ENCODE peak calls at places on chromosomes 12 and 14, in seven cellular contexts. J is EH; F is stimulated activated naive B cell treated with anti-CD40 and anti-IgM and Interleukin-4, amounts not matched to agents 10 μg/mL and 1 μg/mL and 100 μg/mL, for 72 hours; O is hypothalamus; D is neural crest cell; M is amygdala; C is iris pigment epithelial cell. Z is an unnamed sample.

GRCh38 chr12:9798008-9798619 is 29.2 kb upstream of the KLRF1 start:
- DNase-seq in D (no peak), F (peak; percentile 61), M (no peak), C (peak; percentile 75), J (peak; percentile 7), O (no peak), Z (peak; percentile 53)

GRCh38 chr14:54782803-54783659 is 119.6 kb downstream of the GCH1 start:
- DNase-seq in O (no peak), M (no peak), F (peak; percentile 65), C (peak; percentile 19), J (no peak), D (no peak), Z (no peak)

GRCh38 chr12:116525418-116526001 is 33.7 kb upstream of the MAP1LC3B2 start:
- DNase-seq in F (no peak), M (no peak), O (no peak), C (peak; percentile 90), J (peak; percentile 95), D (no peak), Z (no peak)

GRCh38 chr12:91172051-91172450 is 10.6 kb downstream of the DCN start:
- DNase-seq in M (no peak), O (no peak), C (peak; percentile 38), D (no peak), F (no peak), J (peak; percentile 17), Z (no peak)

GRCh38 chr12:107442593-107442992 is 243.0 kb upstream of the PWP1 start:
- DNase-seq in F (no peak), C (no peak), J (no peak), O (no peak), D (no peak), M (no peak), Z (no peak)

GRCh38 chr12:8709124-8709830 is 11.5 kb downstream of the RIMKLB start:
- DNase-seq in F (peak; percentile 18), O (no peak), J (peak; percentile 58), D (no peak), M (no peak), C (peak; percentile 15), Z (no peak)

GRCh38 chr12:130506844-130507243 is 169.2 kb downstream of the PIWIL1 start:
- DNase-seq in F (no peak), C (no peak), O (no peak), J (no peak), D (no peak), M (no peak), Z (no peak)

GRCh38 chr12:57864811-57865751 is 18.6 kb upstream of the CTDSP2 start:
- DNase-seq in C (peak; percentile 90), F (peak; percentile 33), D (peak; percentile 44), M (peak; percentile 58), J (peak; percentile 81), O (peak; percentile 58), Z (peak; percentile 29)

GRCh38 chr12:106135075-106135474 is 3.7 kb downstream of the NUAK1 start:
- DNase-seq in M (no peak), O (no peak), C (no peak), D (no peak), J (peak; percentile 74), F (no peak), Z (no peak)

GRCh38 chr12:29616664-29617409 is 119.4 kb upstream of the OVCH1 start:
- DNase-seq in F (no peak), C (peak; percentile 94), O (no peak), D (no peak), J (peak; percentile 28), M (no peak), Z (no peak)

GRCh38 chr14:86797075-86797351 is 1196.0 kb downstream of the GALC start:
- DNase-seq in O (no peak), F (no peak), M (no peak), C (no peak), J (no peak), D (no peak), Z (no peak)

GRCh38 chr14:64244279-64244678 is 49.9 kb downstream of the ESR2 start:
- DNase-seq in O (no peak), D (no peak), C (no peak), M (no peak), F (no peak), J (no peak), Z (no peak)

GRCh38 chr12:6337958-6338406 is 3.9 kb downstream of the TNFRSF1A start:
- DNase-seq in O (no peak), D (no peak), C (peak; percentile 52), M (no peak), J (no peak), F (no peak), Z (no peak)

GRCh38 chr12:80040075-80040738 is 59.1 kb upstream of the OTOGL start:
- DNase-seq in J (peak; percentile 46), D (no peak), F (no peak), C (peak; percentile 72), M (no peak), O (no peak), Z (no peak)

GRCh38 chr14:83607682-83608081 is 1922.3 kb upstream of the FLRT2 start:
- DNase-seq in D (no peak), F (no peak), M (no peak), O (no peak), C (no peak), J (no peak), Z (no peak)

GRCh38 chr14:75088566-75089373 is 19.3 kb downstream of the ZC2HC1C start:
- DNase-seq in C (peak; percentile 46), O (no peak), M (peak; percentile 14), F (no peak), D (peak; percentile 61), J (peak; percentile 65), Z (peak; percentile 32)

GRCh38 chr12:67428431-67428830 is 159.3 kb downstream of the CAND1 start:
- DNase-seq in F (no peak), D (no peak), O (no peak), J (peak; percentile 74), M (no peak), C (no peak), Z (no peak)

GRCh38 chr14:71688576-71688975 is 243.7 kb upstream of the RGS6 start:
- DNase-seq in D (no peak), O (no peak), M (no peak), C (peak; percentile 79), J (peak; percentile 61), F (no peak), Z (no peak)

GRCh38 chr12:57031228-57031670 is 14.9 kb upstream of the TAC3 start:
- DNase-seq in D (no peak), J (no peak), O (no peak), F (no peak), M (no peak), C (no peak), Z (no peak)

GRCh38 chr12:97148941-97149559 is 242.0 kb downstream of the NEDD1 start:
- DNase-seq in D (peak; percentile 70), J (peak; percentile 31), O (peak; percentile 20), F (peak; percentile 51), M (no peak), C (peak; percentile 21), Z (peak; percentile 6)

GRCh38 chr14:94938016-94938415 is 168.1 kb upstream of the GSC start:
- DNase-seq in M (no peak), F (no peak), C (no peak), J (no peak), O (no peak), D (no peak), Z (no peak)

GRCh38 chr12:25241171-25242020 is 9.3 kb downstream of the KRAS start:
- DNase-seq in J (peak; percentile 60), D (no peak), M (no peak), O (no peak), C (peak; percentile 63), F (no peak), Z (no peak)

GRCh38 chr14:59754256-59754655 is 116.3 kb downstream of the RTN1 start:
- DNase-seq in C (peak; percentile 74), J (peak; percentile 1), M (no peak), D (no peak), O (no peak), F (no peak), Z (no peak)